ENCODE peak calls at places on chromosomes 2 and 18, in five cellular contexts. G, A, D, V and S are unnamed samples.

GRCh38 chr2:36511858-36512630 is 85.9 kb downstream of the FEZ2 start:
- DNase-seq in D (no peak), G (no peak), A (peak; percentile 63), V (no peak), S (no peak)

GRCh38 chr2:225422145-225422544 is 22.6 kb downstream of the NYAP2 start:
- DNase-seq in G (no peak), V (no peak), D (no peak), A (no peak), S (no peak)

GRCh38 chr2:55010149-55010591 is 40.1 kb downstream of the RTN4 start:
- DNase-seq in V (peak; percentile 26), G (no peak), D (no peak), A (peak; percentile 40), S (peak; percentile 30)

GRCh38 chr2:39311469-39311868 is 67.7 kb upstream of the CDKL4 start:
- DNase-seq in G (no peak), V (no peak), D (no peak), A (no peak), S (no peak)

GRCh38 chr2:171217330-171217729 is 56.6 kb upstream of the TLK1 start:
- DNase-seq in G (no peak), D (no peak), A (no peak), V (no peak), S (no peak)

GRCh38 chr2:127676906-127677305 is 1.6 kb upstream of the LIMS2 start:
- DNase-seq in D (no peak), V (no peak), A (no peak), G (no peak), S (no peak)

GRCh38 chr2:165572155-165572554 is 102.7 kb downstream of the CSRNP3 start:
- DNase-seq in A (no peak), V (no peak), G (no peak), D (no peak), S (no peak)

GRCh38 chr2:73110622-73111299 is 2.0 kb downstream of the RAB11FIP5 start:
- DNase-seq in D (no peak), V (no peak), A (no peak), G (no peak), S (no peak)

GRCh38 chr2:238439093-238439849 is 12.5 kb downstream of the ASB1 start:
- DNase-seq in G (peak; percentile 84), V (peak; percentile 55), D (no peak), A (peak; percentile 98), S (no peak)

GRCh38 chr18:5534845-5535244 is 9.0 kb downstream of the EPB41L3 start:
- DNase-seq in G (no peak), A (no peak), V (no peak), D (no peak), S (no peak)